ENCODE peak calls at places on chromosomes 5 and 9, in four cellular contexts. U, Q, H and V are unnamed samples.

GRCh38 chr5:74966151-74967050 is 86.0 kb downstream of the GCNT4 start:
- DNase-seq in U (no peak), Q (no peak), H (no peak), V (no peak)

GRCh38 chr5:127550652-127551409 is 33.4 kb downstream of the PRRC1 start:
- DNase-seq in U (peak), Q (no peak), H (no peak), V (no peak)

GRCh38 chr9:2021731-2022130 is 6.6 kb downstream of the SMARCA2 start:
- DNase-seq in U (no peak), Q (no peak), H (no peak), V (no peak)

GRCh38 chr5:57780306-57780958 is 297.8 kb upstream of the ACTBL2 start:
- DNase-seq in U (no peak), Q (no peak), H (no peak), V (peak)

GRCh38 chr5:83827111-83827541 is 106.5 kb upstream of the HAPLN1 start:
- DNase-seq in U (peak), Q (no peak), H (no peak), V (no peak)

GRCh38 chr9:15374825-15375224 is 47.9 kb upstream of the SNAPC3 start:
- DNase-seq in U (no peak), Q (no peak), H (no peak), V (no peak)

GRCh38 chr5:128083811-128084227 is 253 bp downstream of the SLC12A2 start:
- DNase-seq in U (no peak), Q (no peak), H (no peak), V (no peak)

GRCh38 chr9:108622467-108622866 is 233.3 kb downstream of the ACTL7B start:
- DNase-seq in U (peak), Q (no peak), H (no peak), V (no peak)

GRCh38 chr9:80874276-80874675 is 815.1 kb downstream of the TLE1 start:
- DNase-seq in U (peak), Q (no peak), H (no peak), V (no peak)

GRCh38 chr5:149488645-149489306 is 62.5 kb downstream of the CSNK1A1 start:
- DNase-seq in U (peak), Q (peak), H (no peak), V (no peak)

GRCh38 chr9:134566196-134566822 is 75.3 kb upstream of the COL5A1 start:
- DNase-seq in U (no peak), Q (no peak), H (peak), V (no peak)

GRCh38 chr9:114908796-114909448 is 21.5 kb downstream of the TNFSF8 start:
- DNase-seq in U (peak), Q (no peak), H (no peak), V (no peak)

GRCh38 chr9:114155967-114156294 is 594 bp downstream of the COL27A1 start:
- DNase-seq in U (peak), Q (no peak), H (no peak), V (no peak)